ENCODE peak calls at places on chromosome 12, in six cellular contexts. D is tibial nerve, X is K562, S is suprapubic skin, W is sigmoid colon, U is ovary. Q is an unnamed sample.

GRCh38 chr12:34402228-34402898 is 380.1 kb downstream of the ALG10 start:
- DNase-seq in X (peak; percentile 3), S (peak; percentile 69), W (peak; percentile 43), D (peak; percentile 2), U (peak; percentile 2), Q (peak; percentile 54)

GRCh38 chr12:132428872-132429121 is 61.2 kb upstream of the FBRSL1 start:
- DNase-seq in S (no peak), D (no peak), X (no peak), W (no peak), U (no peak), Q (no peak)

GRCh38 chr12:120199025-120199424 is 1.9 kb downstream of the RPLP0 start:
- DNase-seq in X (no peak), S (no peak), W (no peak), U (no peak), D (no peak), Q (no peak)

GRCh38 chr12:122411537-122411936 is 10.9 kb downstream of the CLIP1 start:
- DNase-seq in U (no peak), W (peak; percentile 79), S (no peak), X (no peak), D (no peak), Q (no peak)

GRCh38 chr12:88035271-88035906 is 6.2 kb upstream of the C12orf50 start:
- DNase-seq in U (peak; percentile 87), S (peak; percentile 93), D (peak; percentile 75), X (peak; percentile 87), W (peak; percentile 93), Q (peak; percentile 90)

GRCh38 chr12:79935624-79936040 is 735 bp upstream of the PPP1R12A start:
- DNase-seq in U (no peak), S (no peak), X (no peak), D (no peak), W (no peak), Q (no peak)

GRCh38 chr12:116366456-116366776 is 88.9 kb upstream of the MED13L start:
- DNase-seq in X (no peak), S (no peak), D (no peak), W (peak; percentile 71), U (no peak), Q (no peak)

GRCh38 chr12:57151741-57152407 is 4.5 kb upstream of the LRP1-AS start:
- DNase-seq in X (no peak), S (no peak), W (peak; percentile 84), U (peak; percentile 89), D (peak; percentile 71), Q (peak; percentile 59)

GRCh38 chr12:107277850-107278249 is 184.5 kb upstream of the CRY1 start:
- DNase-seq in W (no peak), X (no peak), D (no peak), S (no peak), U (no peak), Q (no peak)

GRCh38 chr12:108310489-108310888 is 28.6 kb downstream of the CMKLR1 start:
- DNase-seq in D (no peak), U (no peak), W (no peak), X (peak; percentile 23), S (no peak), Q (no peak)

GRCh38 chr12:57761391-57761998 is 5.4 kb downstream of the CYP27B1 start:
- DNase-seq in X (no peak), D (no peak), W (no peak), S (no peak), U (no peak), Q (no peak)

GRCh38 chr12:107782067-107782466 is 7.6 kb downstream of the ASCL4 start:
- DNase-seq in U (no peak), W (no peak), D (no peak), S (no peak), X (no peak), Q (no peak)

GRCh38 chr12:98296462-98297079 is 218.8 kb upstream of the TMPO start:
- DNase-seq in S (no peak), X (no peak), U (no peak), D (no peak), W (no peak), Q (no peak)

GRCh38 chr12:4448943-4449861 is 3.6 kb upstream of the FGF6 start:
- DNase-seq in D (no peak), S (no peak), W (no peak), X (no peak), U (no peak), Q (no peak)

GRCh38 chr12:57169046-57169795 is 21.8 kb upstream of the LRP1-AS start:
- DNase-seq in X (no peak), U (no peak), D (no peak), W (no peak), S (no peak), Q (no peak)

GRCh38 chr12:96121271-96121711 is 72.9 kb upstream of the ELK3 start:
- DNase-seq in X (no peak), W (no peak), D (no peak), U (no peak), S (no peak), Q (no peak)

GRCh38 chr12:92717202-92717601 is 14.4 kb downstream of the PLEKHG7 start:
- DNase-seq in S (no peak), U (no peak), X (no peak), D (no peak), W (no peak), Q (no peak)

GRCh38 chr12:5078423-5078822 is 34.7 kb downstream of the KCNA5 start:
- DNase-seq in U (no peak), D (no peak), S (no peak), X (no peak), W (no peak), Q (no peak)

GRCh38 chr12:110638792-110639191 is 24.9 kb downstream of the TCTN1 start:
- DNase-seq in X (no peak), D (no peak), W (no peak), U (no peak), S (no peak), Q (no peak)

GRCh38 chr12:120584343-120585149 is 3.3 kb upstream of the POP5 start:
- DNase-seq in U (peak; percentile 21), W (peak; percentile 68), S (no peak), D (peak; percentile 19), X (peak; percentile 71), Q (peak; percentile 93)

GRCh38 chr12:78888583-78888982 is 24.0 kb downstream of the SYT1 start:
- DNase-seq in X (no peak), D (no peak), S (no peak), U (no peak), W (no peak), Q (no peak)

GRCh38 chr12:47863985-47864384 is 40.8 kb downstream of the VDR start:
- DNase-seq in S (no peak), X (no peak), U (no peak), W (no peak), D (no peak), Q (no peak)

GRCh38 chr12:56029666-56030293 is 8.9 kb downstream of the IKZF4 start:
- DNase-seq in S (no peak), X (peak; percentile 56), U (peak; percentile 44), W (no peak), D (no peak), Q (no peak)

GRCh38 chr12:118635276-118635675 is 258.9 kb downstream of the SUDS3 start:
- DNase-seq in D (no peak), W (no peak), U (no peak), X (no peak), S (no peak), Q (no peak)

GRCh38 chr12:86600664-86601231 is 344.6 kb upstream of the MGAT4C start:
- DNase-seq in S (peak; percentile 73), U (no peak), W (no peak), D (no peak), X (no peak), Q (peak; percentile 69)

DNA sequence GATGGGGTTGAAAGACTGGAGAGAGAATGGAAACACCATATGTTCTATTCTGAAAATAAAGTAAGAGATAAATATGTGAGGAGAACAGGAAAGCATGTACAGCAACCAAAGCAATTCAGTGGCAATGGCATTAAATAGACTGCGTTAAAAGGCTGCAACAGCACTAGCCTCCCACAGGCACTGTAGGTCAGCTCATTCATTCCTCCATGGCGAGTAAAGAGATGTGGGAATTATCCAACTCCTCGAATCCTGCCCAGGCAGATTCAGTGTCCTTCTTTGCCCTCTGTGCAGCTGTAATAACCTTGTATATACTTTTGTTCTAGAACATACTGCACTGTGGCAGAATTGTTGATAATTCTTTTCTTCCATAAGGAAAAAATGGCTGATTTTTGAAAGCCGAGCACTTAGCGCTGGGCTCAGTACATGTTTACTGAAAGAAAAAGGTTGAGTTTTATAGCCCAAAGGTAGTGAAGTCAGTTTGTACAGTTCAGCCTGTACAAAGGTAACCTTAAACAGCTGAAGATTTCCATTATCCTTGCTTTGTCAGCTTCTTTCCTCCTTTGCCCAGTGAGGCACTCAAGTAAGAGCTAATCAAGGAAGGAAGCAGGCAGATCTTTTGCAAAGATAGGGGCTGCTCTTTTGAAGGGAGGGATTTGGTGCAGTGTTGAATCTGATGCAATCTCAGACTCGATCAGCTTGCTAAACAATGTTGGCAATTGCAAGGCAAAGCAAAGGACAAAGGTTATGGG is 44.0 kb downstream of the ANO6 start:
- DNase-seq in D (no peak), W (no peak), X (no peak), U (no peak), S (no peak), Q (no peak)
- TF ChIP-seq EP300 in D (peak; percentile 14), W (no peak), X (no peak), U (no peak), S (no peak), Q (no peak)

DNA sequence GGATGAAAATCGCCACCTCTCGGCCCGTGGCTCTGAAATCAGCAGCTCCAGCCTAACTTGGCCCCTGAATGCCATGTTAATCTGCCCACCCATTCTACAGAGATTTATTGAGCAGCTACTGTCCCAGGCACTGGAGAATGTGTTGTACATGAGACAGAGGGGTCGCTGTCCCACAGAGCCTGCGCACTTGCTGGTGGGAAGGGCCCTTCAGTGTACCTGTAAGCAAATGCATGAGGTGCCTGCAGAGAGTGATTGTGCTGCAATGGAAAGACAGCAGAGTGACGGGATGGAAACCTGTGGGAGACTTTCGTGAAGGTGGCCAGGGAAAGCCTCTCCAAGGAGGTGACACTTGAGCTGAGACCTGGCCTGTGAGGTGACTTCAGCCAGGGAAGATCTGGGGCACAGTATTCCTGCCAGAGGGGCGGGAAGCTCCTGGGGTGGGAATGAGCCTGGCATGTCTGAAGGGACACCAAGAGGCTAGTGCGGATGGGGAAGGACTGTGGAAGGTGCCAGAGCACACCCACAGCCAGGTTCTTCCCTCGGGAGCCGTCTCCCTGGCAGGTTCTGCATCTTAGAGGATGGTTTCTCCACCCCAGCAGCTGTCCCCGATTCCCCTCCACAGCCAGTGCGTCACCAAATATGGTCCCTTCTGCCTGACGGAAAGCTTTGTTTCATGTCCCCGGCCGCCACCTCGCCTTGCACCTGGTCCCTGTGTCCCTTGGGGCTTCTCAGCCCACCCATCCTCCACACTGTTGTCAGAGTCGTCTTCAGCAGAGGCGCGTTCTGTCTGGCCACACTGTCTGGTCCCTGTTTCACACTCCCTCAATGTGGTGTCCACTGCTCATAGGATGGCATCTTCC is 8.7 kb downstream of the SMIM41 start:
- DNase-seq in S (no peak), W (no peak), D (no peak), X (no peak), U (no peak), Q (no peak)
- TF ChIP-seq EP300 in S (no peak), W (no peak), D (no peak), X (no peak), U (no peak), Q (no peak)

DNA sequence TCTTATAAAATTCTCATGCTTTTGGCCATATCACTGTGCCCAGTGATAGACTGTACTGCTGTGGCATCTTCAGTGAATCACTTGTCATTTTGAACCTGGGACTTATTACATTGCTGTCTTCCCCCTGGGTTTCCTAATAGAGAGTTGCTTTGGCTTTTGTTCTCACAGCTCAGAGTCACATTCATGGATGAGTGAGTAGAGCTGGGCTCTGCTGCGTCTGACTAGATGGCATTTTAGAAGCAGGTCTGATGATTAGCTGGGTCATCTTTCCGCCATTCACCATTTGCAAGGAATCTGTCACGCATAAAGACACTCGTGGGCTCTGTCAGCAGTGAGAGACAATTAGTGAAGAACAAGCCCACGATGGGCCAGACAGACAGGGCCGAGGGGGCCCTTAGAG is 174.9 kb downstream of the CRADD start:
- DNase-seq in X (no peak), S (no peak), W (no peak), U (no peak), D (no peak), Q (no peak)
- TF ChIP-seq EP300 in X (no peak), S (no peak), W (no peak), U (no peak), D (no peak), Q (no peak)

GRCh38 chr12:89129471-89129870 is 222.8 kb downstream of the DUSP6 start:
- DNase-seq in X (no peak), D (no peak), U (no peak), W (no peak), S (no peak), Q (no peak)
- TF ChIP-seq EP300 in X (no peak), D (no peak), U (no peak), W (no peak), S (no peak), Q (no peak)

Q was measured in upper lobe of left lung.